ENCODE peak calls at places on chromosome 10, in six cellular contexts. A, H, T, O, E and Q are unnamed samples.
A peak's percentile ranks its signal among the peaks of the same experiment; 100 is the strongest.

GRCh38 chr10:114266521-114266920 is 27.5 kb downstream of the VWA2 start:
- DNase-seq in A (no peak), H (no peak), T (peak; percentile 39), O (no peak), E (no peak), Q (peak; percentile 53)

GRCh38 chr10:50385610-50386009 is 134.3 kb upstream of the ASAH2 start:
- DNase-seq in A (no peak), H (no peak), T (peak; percentile 45), O (no peak), E (no peak), Q (no peak)

GRCh38 chr10:10854715-10855114 is 163.0 kb upstream of the CELF2 start:
- DNase-seq in A (no peak), H (no peak), T (no peak), O (no peak), E (no peak), Q (no peak)

GRCh38 chr10:118729641-118730258 is 25.0 kb downstream of the CACUL1 start:
- DNase-seq in A (no peak), H (no peak), T (peak; percentile 36), O (no peak), E (no peak), Q (no peak)

GRCh38 chr10:114631678-114632417 is 26.2 kb downstream of the ABLIM1 start:
- DNase-seq in A (peak; percentile 56), H (no peak), T (no peak), O (no peak), E (peak; percentile 75), Q (peak; percentile 42)

GRCh38 chr10:17354781-17355180 is 99.6 kb downstream of the ST8SIA6 start:
- DNase-seq in A (no peak), H (no peak), T (peak; percentile 17), O (no peak), E (no peak), Q (peak; percentile 42)

GRCh38 chr10:17171131-17171530 is 30.3 kb downstream of the TRDMT1 start:
- DNase-seq in A (no peak), H (no peak), T (peak; percentile 19), O (no peak), E (no peak), Q (no peak)

GRCh38 chr10:90424730-90425129 is 433.1 kb downstream of the HTR7 start:
- DNase-seq in A (no peak), H (no peak), T (peak; percentile 75), O (no peak), E (no peak), Q (peak; percentile 53)

GRCh38 chr10:5854178-5854570 is 35.5 kb downstream of the ANKRD16 start:
- DNase-seq in A (no peak), H (no peak), T (no peak), O (no peak), E (no peak), Q (no peak)